ENCODE peak calls at places on chromosomes 5 and 9, in five cellular contexts. D is Karpas-422, H is DND-41, A is HFF-Myc, P is SJSA1. S is an unnamed sample.

GRCh38 chr5:154967419-154968024 is 26.6 kb downstream of the MRPL22 start:
- DNase-seq in D (peak; percentile 75), H (no peak), A (no peak), P (no peak), S (no peak)

GRCh38 chr9:101592788-101593187 is 2.0 kb downstream of the PPP3R2 start:
- DNase-seq in D (no peak), H (no peak), A (no peak), P (no peak), S (no peak)

GRCh38 chr5:133993152-133993548 is 11.6 kb downstream of the VDAC1 start:
- DNase-seq in D (no peak), H (no peak), A (no peak), P (no peak), S (no peak)

GRCh38 chr5:102511666-102512065 is 12.9 kb upstream of the SLCO6A1 start:
- DNase-seq in D (no peak), H (no peak), A (no peak), P (no peak), S (no peak)

GRCh38 chr5:132656774-132657355 is 1.1 kb upstream of the IL13 start:
- DNase-seq in D (no peak), H (no peak), A (no peak), P (no peak), S (no peak)

GRCh38 chr5:113246371-113246870 is 188.4 kb downstream of the TSSK1B start:
- DNase-seq in D (no peak), H (no peak), A (no peak), P (no peak), S (no peak)

GRCh38 chr5:83919071-83920041 is 198.7 kb upstream of the HAPLN1 start:
- DNase-seq in D (no peak), H (no peak), A (no peak), P (no peak), S (no peak)

GRCh38 chr5:54514841-54515432 is 2.6 kb upstream of the SNX18 start:
- DNase-seq in D (no peak), H (no peak), A (peak; percentile 77), P (peak; percentile 87), S (no peak)

GRCh38 chr5:146751781-146752401 is 126.7 kb downstream of the PPP2R2B start:
- DNase-seq in D (no peak), H (peak; percentile 80), A (no peak), P (no peak), S (no peak)

GRCh38 chr9:28934111-28934510 is 1360.8 kb upstream of the C9orf72 start:
- DNase-seq in D (no peak), H (no peak), A (no peak), P (no peak), S (no peak)

GRCh38 chr5:141508808-141509611 is 20.1 kb downstream of the PCDHGC5 start:
- DNase-seq in D (peak; percentile 86), H (peak; percentile 23), A (peak; percentile 76), P (peak; percentile 79), S (peak; percentile 56)

GRCh38 chr9:35518212-35518917 is 28.5 kb downstream of the RUSC2 start:
- DNase-seq in D (no peak), H (no peak), A (peak; percentile 69), P (peak; percentile 88), S (peak; percentile 68)

GRCh38 chr9:136178061-136178772 is 26.7 kb downstream of the LHX3 start:
- DNase-seq in D (no peak), H (no peak), A (no peak), P (no peak), S (no peak)

GRCh38 chr9:127927457-127928231 is 2.9 kb downstream of the PIP5KL1 start:
- DNase-seq in D (peak; percentile 72), H (no peak), A (no peak), P (no peak), S (peak; percentile 74)

GRCh38 chr5:140148508-140148907 is 22.8 kb downstream of the IGIP start:
- DNase-seq in D (no peak), H (no peak), A (no peak), P (no peak), S (no peak)

GRCh38 chr9:112443200-112443599 is 43.4 kb upstream of the KIAA1958 start:
- DNase-seq in D (peak; percentile 75), H (peak; percentile 10), A (no peak), P (no peak), S (no peak)

GRCh38 chr5:153508700-153509099 is 18.2 kb downstream of the GRIA1 start:
- DNase-seq in D (no peak), H (no peak), A (no peak), P (no peak), S (no peak)

GRCh38 chr9:83981126-83981871 is 694 bp downstream of the RMI1 start:
- DNase-seq in D (peak; percentile 78), H (peak; percentile 34), A (no peak), P (peak; percentile 47), S (no peak)

GRCh38 chr5:133680830-133681555 is 68.7 kb upstream of the FSTL4 start:
- DNase-seq in D (no peak), H (no peak), A (no peak), P (peak; percentile 35), S (no peak)

GRCh38 chr5:84253946-84254345 is 130.7 kb downstream of the EDIL3 start:
- DNase-seq in D (no peak), H (no peak), A (no peak), P (no peak), S (no peak)

GRCh38 chr5:172641359-172642045 is 439 bp downstream of the NEURL1B start:
- DNase-seq in D (no peak), H (no peak), A (no peak), P (no peak), S (no peak)

GRCh38 chr5:120413706-120414105 is 50.4 kb upstream of the PRR16 start:
- DNase-seq in D (no peak), H (no peak), A (no peak), P (no peak), S (no peak)

GRCh38 chr5:62386824-62387223 is 16.9 kb downstream of the DIMT1 start:
- DNase-seq in D (no peak), H (no peak), A (no peak), P (no peak), S (no peak)

GRCh38 chr5:36691241-36691640 is 84.8 kb downstream of the SLC1A3 start:
- DNase-seq in D (no peak), H (no peak), A (no peak), P (no peak), S (no peak)

GRCh38 chr5:36690041-36690941 is 83.9 kb downstream of the SLC1A3 start:
- DNase-seq in D (peak; percentile 88), H (peak; percentile 8), A (peak; percentile 67), P (peak; percentile 97), S (peak; percentile 77)

GRCh38 chr5:36691993-36692392 is 85.6 kb downstream of the SLC1A3 start:
- DNase-seq in D (no peak), H (no peak), A (no peak), P (no peak), S (no peak)

GRCh38 chr5:36694351-36694750 is 87.9 kb downstream of the SLC1A3 start:
- DNase-seq in D (no peak), H (no peak), A (no peak), P (no peak), S (no peak)

DNA sequence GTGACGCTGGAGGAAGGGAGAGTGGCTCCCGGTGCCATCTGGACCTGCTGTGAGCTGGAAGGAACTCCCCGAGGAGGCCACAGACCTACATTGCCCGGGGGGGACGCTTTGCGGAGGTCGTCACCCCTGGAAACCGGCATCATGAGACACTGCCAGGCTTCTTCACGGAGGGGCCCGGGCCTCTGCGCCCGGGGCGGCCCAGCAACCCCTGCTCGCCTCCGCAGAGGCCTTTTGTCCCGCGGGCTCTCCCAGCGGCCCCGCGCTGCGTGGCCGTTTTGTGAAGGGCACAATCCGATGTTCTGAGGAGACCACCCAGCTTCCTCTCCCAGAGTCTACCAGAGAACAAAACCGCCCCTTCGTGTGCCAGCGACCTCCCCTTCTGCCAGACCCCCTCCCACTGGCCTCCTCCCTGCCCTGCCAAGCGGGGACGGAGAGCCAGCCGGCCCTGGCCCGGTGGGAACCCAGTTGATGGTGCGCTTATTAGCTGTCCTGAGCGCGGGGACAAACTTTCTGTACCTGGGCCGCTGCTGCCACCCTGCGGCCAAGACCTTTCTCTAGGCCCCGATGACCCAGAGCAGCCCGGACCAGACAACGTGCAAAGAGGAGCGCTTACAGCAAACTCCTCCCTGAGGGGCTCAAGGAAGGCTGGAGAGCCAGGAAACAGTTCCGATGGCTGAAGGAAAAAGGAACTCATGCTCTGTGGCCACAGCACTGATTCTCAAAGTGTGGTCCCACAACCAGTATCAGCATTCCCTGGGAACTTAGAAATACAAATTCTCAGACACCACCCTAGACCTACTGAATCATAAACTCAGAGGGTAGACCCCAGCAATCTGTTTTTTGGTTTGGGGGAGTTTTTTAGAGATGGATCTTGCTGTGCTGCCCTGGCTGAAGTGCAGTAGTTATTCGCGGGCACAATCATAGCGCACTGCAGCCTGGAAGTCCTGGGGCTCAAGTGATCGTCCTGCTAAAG is 86.7 kb downstream of the SLC1A3 start:
- DNase-seq in D (peak; percentile 83), H (no peak), A (no peak), P (peak; percentile 80), S (peak; percentile 68)
- H3K4me3 ChIP-seq in D (no peak overlapping the region), H (no peak overlapping the region), A (peak overlapping the region; percentile 10), P (peak overlapping the region; percentile 4), S (no peak overlapping the region)

GRCh38 chr9:95764920-95765319 is 110.6 kb upstream of the ERCC6L2 start:
- DNase-seq in D (no peak), H (no peak), A (no peak), P (no peak), S (no peak)
- H3K4me3 ChIP-seq in D (no peak overlapping the region), H (no peak overlapping the region), A (no peak overlapping the region), P (peak overlapping the region; percentile 32), S (no peak overlapping the region)

GRCh38 chr5:178739452-178740180 is 9.2 kb upstream of the ZNF354A start:
- DNase-seq in D (no peak), H (no peak), A (no peak), P (no peak), S (no peak)
- H3K4me3 ChIP-seq in D (no peak overlapping the region), H (no peak overlapping the region), A (no peak overlapping the region), P (no peak overlapping the region), S (no peak overlapping the region)

GRCh38 chr5:170546257-170546656 is 42.4 kb downstream of the KCNIP1 start:
- DNase-seq in D (no peak), H (no peak), A (no peak), P (no peak), S (no peak)

GRCh38 chr5:170545313-170545712 is 41.5 kb downstream of the KCNIP1 start:
- DNase-seq in D (no peak), H (no peak), A (no peak), P (no peak), S (no peak)

GRCh38 chr5:170540276-170540675 is 36.5 kb downstream of the KCNIP1 start:
- DNase-seq in D (no peak), H (no peak), A (no peak), P (no peak), S (no peak)

GRCh38 chr5:170541146-170541769 is 37.4 kb downstream of the KCNIP1 start:
- DNase-seq in D (no peak), H (no peak), A (no peak), P (no peak), S (no peak)

GRCh38 chr5:170542691-170543275 is 39.0 kb downstream of the KCNIP1 start:
- DNase-seq in D (peak; percentile 79), H (no peak), A (no peak), P (no peak), S (no peak)
- H3K4me3 ChIP-seq in D (no peak overlapping the region), H (no peak overlapping the region), A (no peak overlapping the region), P (no peak overlapping the region), S (no peak overlapping the region)

GRCh38 chr9:134317431-134318414 is 8.5 kb upstream of the RXRA start:
- DNase-seq in D (no peak), H (no peak), A (no peak), P (no peak), S (no peak)
- H3K4me3 ChIP-seq in D (no peak overlapping the region), H (no peak overlapping the region), A (no peak overlapping the region), P (no peak overlapping the region), S (no peak overlapping the region)

S was measured in lung.